ENCODE peak calls at places on chromosomes 5 and 9, in four cellular contexts. T is GM12878, U is HepG2, C is K562. J is an unnamed sample.

GRCh38 chr5:140574165-140574564 is 9.5 kb downstream of the SLC35A4 start:
- DNase-seq in T (no peak), U (no peak), C (no peak), J (no peak)

GRCh38 chr5:133247145-133247709 is 195.4 kb downstream of the HSPA4 start:
- DNase-seq in T (no peak), U (no peak), C (peak; percentile 39), J (no peak)

GRCh38 chr5:114447084-114447773 is 85.4 kb downstream of the KCNN2 start:
- DNase-seq in T (no peak), U (no peak), C (no peak), J (no peak)

GRCh38 chr5:147037517-147038205 is 159.1 kb upstream of the PPP2R2B start:
- DNase-seq in T (no peak), U (no peak), C (no peak), J (no peak)

GRCh38 chr5:11181940-11182339 is 420.9 kb upstream of the DAP start:
- DNase-seq in T (no peak), U (no peak), C (no peak), J (no peak)

GRCh38 chr9:110252509-110253139 is 3.7 kb downstream of the TXN start:
- DNase-seq in T (no peak), U (peak; percentile 46), C (no peak), J (no peak)

GRCh38 chr5:11477786-11478185 is 426.5 kb downstream of the CTNND2 start:
- DNase-seq in T (no peak), U (no peak), C (no peak), J (no peak)

GRCh38 chr5:169767938-169768337 is 130.9 kb downstream of the DOCK2 start:
- DNase-seq in T (no peak), U (no peak), C (peak; percentile 55), J (no peak)

GRCh38 chr9:116157436-116158138 is 4.0 kb downstream of the PAPPA start:
- DNase-seq in T (no peak), U (no peak), C (no peak), J (peak; percentile 17)

GRCh38 chr5:39422036-39422606 is 2.7 kb downstream of the DAB2 start:
- DNase-seq in T (no peak), U (no peak), C (no peak), J (no peak)

GRCh38 chr9:87111010-87111409 is 163.7 kb upstream of the GAS1 start:
- DNase-seq in T (no peak), U (no peak), C (no peak), J (no peak)

GRCh38 chr5:140362875-140363630 is 3.1 kb downstream of the SLC4A9 start:
- DNase-seq in T (no peak), U (peak; percentile 74), C (peak; percentile 89), J (peak; percentile 95)

GRCh38 chr5:120306331-120306730 is 157.8 kb upstream of the PRR16 start:
- DNase-seq in T (no peak), U (no peak), C (no peak), J (no peak)

GRCh38 chr5:157540707-157541451 is 34.7 kb downstream of the ADAM19 start:
- DNase-seq in T (peak; percentile 87), U (no peak), C (peak; percentile 16), J (no peak)

DNA sequence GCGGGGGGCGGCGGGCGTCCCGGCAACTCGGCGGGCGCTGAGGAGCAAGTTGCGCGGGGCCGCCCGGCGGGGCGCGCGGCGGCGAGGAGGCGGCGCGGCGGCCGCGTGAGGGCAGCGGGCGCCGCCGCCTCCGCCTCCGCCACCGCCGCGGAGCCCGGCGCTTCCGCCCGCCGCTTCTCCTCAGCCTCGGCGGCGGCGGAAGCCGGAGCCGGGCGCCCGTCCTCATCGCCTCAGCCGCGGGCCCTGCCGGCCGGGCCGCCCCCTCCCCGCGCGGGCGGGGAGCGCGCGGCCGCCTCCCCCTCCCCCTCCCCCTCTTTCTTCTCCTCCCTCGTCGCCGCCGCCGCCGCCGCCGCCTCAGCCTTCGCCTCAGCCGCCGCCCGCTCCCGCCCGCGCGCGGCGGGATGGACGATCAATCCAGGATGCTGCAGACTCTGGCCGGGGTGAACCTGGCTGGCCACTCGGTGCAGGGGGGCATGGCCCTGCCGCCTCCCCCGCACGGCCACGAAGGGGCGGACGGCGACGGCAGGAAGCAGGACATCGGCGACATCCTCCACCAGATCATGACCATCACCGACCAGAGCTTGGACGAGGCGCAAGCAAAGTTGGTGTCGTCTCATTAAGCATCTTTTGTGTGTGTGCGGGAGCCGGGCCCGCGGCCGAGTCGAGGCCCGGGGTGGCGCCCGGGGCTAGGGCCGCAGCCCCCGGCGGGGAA is at the start of gene PBX3:
- DNase-seq in T (no peak), U (no peak), C (peak; percentile 52), J (peak; percentile 47)
- TF ChIP-seq TCF7 in T (no peak), U (no peak), C (no peak), J (no peak)

GRCh38 chr5:54882101-54882500 is 103.3 kb downstream of the ESM1 start:
- DNase-seq in T (no peak), U (no peak), C (no peak), J (no peak)
- TF ChIP-seq CREM in T (no peak), U (no peak), C (no peak), J (no peak)

GRCh38 chr5:174172104-174172965 is 126.8 kb downstream of the NSG2 start:
- DNase-seq in T (no peak), U (no peak), C (no peak), J (peak; percentile 42)
- TF ChIP-seq TCF7 in T (no peak), U (no peak), C (no peak), J (no peak)

GRCh38 chr5:14029185-14029584 is 84.7 kb upstream of the DNAH5 start:
- DNase-seq in T (no peak), U (no peak), C (no peak), J (no peak)

GRCh38 chr5:14019768-14020167 is 75.3 kb upstream of the DNAH5 start:
- DNase-seq in T (no peak), U (no peak), C (no peak), J (no peak)

GRCh38 chr5:14028188-14028587 is 83.7 kb upstream of the DNAH5 start:
- DNase-seq in T (no peak), U (no peak), C (no peak), J (no peak)

DNA sequence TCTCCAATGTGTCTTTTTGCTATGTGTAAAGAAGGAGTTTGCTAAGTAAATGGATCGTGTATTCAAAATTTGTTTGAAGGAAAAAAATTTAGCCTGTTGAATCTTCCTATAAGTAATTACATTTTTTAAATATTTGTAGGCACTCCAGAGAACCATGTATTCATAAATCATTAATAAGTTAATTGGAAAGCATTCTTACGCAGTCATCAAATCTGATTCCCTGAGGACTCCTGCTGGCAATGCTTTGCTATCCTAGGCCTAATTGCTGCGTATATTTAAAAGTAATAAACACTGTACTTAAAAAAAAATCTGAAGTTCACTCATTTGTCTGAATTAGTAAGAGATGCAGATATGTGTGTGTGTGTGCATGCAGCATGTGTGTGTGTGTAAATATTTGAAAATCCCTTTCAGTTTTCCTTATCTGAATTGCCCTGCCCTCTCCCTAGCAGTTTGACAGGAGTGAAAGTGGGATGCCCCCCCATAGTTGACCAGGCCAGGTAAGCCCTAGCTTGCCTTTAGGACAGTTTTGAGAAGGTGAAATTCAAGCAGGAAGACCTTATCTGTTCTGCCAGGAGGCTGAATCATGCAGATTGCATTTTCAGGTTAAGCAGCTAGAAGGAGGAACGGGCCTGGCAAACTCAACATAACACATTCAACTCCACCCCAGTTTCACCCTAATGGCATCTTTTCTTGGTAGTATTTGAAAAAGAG is 81.2 kb upstream of the DNAH5 start:
- DNase-seq in T (no peak), U (no peak), C (no peak), J (no peak)
- TF ChIP-seq CREM in T (no peak), U (no peak), C (no peak), J (no peak)

DNA sequence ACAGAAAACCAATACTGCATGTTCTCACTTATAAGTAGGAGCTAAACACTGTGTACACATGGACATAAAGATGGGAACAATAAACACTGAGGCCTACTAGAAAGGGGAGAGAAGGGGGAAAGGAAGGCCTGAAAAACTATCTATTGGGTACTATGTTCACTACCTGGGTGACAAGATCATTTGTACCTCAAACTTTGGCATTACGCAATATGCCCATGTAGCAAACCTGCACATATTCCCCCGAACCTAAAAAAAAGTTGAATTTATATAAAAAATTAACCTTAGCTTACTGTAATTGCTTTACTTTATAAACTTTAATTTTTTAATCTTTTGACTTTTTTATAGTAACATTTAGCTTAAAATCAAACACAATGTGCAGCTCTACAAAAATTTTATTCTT is 237.6 kb upstream of the ATP10B start:
- DNase-seq in T (no peak), U (no peak), C (no peak), J (no peak)
- TF ChIP-seq TCF7 in T (no peak), U (no peak), C (no peak), J (no peak)